ENCODE peak calls at places on chromosomes 11 and 22, in seven cellular contexts. One of them, this sample, is unnamed.

GRCh38 chr22:42780070-42780540 is 59.4 kb upstream of the A4GALT start:
- DNase-seq in cardiac fibroblast: peak; percentile 98
- DNase-seq in upper lobe of right lung: no peak
- DNase-seq in bronchial epithelial cell: peak; percentile 89
- DNase-seq in lower leg skin: peak; percentile 86
- DNase-seq in right lobe of liver: peak; percentile 64
- DNase-seq in body of pancreas: peak; percentile 60
- DNase-seq in this sample: peak; percentile 86

GRCh38 chr22:46042786-46043185 is 65.8 kb upstream of the WNT7B start:
- DNase-seq in right lobe of liver: peak; percentile 29
- DNase-seq in body of pancreas: no peak
- DNase-seq in bronchial epithelial cell: no peak
- DNase-seq in cardiac fibroblast: no peak
- DNase-seq in upper lobe of right lung: peak; percentile 16
- DNase-seq in lower leg skin: no peak
- DNase-seq in this sample: no peak

GRCh38 chr11:43515090-43515489 is 156.4 kb downstream of the TTC17 start:
- DNase-seq in lower leg skin: no peak
- DNase-seq in right lobe of liver: no peak
- DNase-seq in upper lobe of right lung: no peak
- DNase-seq in body of pancreas: peak; percentile 10
- DNase-seq in bronchial epithelial cell: no peak
- DNase-seq in cardiac fibroblast: no peak
- DNase-seq in this sample: no peak

GRCh38 chr11:104668797-104669463 is 229.3 kb downstream of the CASP12 start:
- DNase-seq in lower leg skin: no peak
- DNase-seq in cardiac fibroblast: peak; percentile 90
- DNase-seq in right lobe of liver: no peak
- DNase-seq in bronchial epithelial cell: peak; percentile 96
- DNase-seq in upper lobe of right lung: no peak
- DNase-seq in body of pancreas: no peak
- DNase-seq in this sample: no peak

GRCh38 chr22:32465661-32466060 is 1.4 kb upstream of the BPIFC start:
- DNase-seq in bronchial epithelial cell: no peak
- DNase-seq in lower leg skin: no peak
- DNase-seq in cardiac fibroblast: no peak
- DNase-seq in upper lobe of right lung: no peak
- DNase-seq in right lobe of liver: no peak
- DNase-seq in body of pancreas: no peak
- DNase-seq in this sample: no peak

GRCh38 chr11:44969853-44970252 is 19.2 kb upstream of the TP53I11 start:
- DNase-seq in cardiac fibroblast: no peak
- DNase-seq in lower leg skin: no peak
- DNase-seq in upper lobe of right lung: no peak
- DNase-seq in bronchial epithelial cell: no peak
- DNase-seq in body of pancreas: no peak
- DNase-seq in right lobe of liver: no peak
- DNase-seq in this sample: no peak

GRCh38 chr11:117328414-117329010 is 858 bp downstream of the CEP164 start:
- DNase-seq in body of pancreas: peak; percentile 42
- DNase-seq in lower leg skin: peak; percentile 34
- DNase-seq in cardiac fibroblast: peak; percentile 58
- DNase-seq in right lobe of liver: no peak
- DNase-seq in bronchial epithelial cell: peak; percentile 60
- DNase-seq in upper lobe of right lung: no peak
- DNase-seq in this sample: peak; percentile 26

GRCh38 chr11:110565344-110565684 is 135.6 kb downstream of the FDX1 start:
- DNase-seq in right lobe of liver: no peak
- DNase-seq in bronchial epithelial cell: peak; percentile 22
- DNase-seq in lower leg skin: no peak
- DNase-seq in upper lobe of right lung: no peak
- DNase-seq in body of pancreas: no peak
- DNase-seq in cardiac fibroblast: peak; percentile 14
- DNase-seq in this sample: no peak

GRCh38 chr11:26741036-26741435 is 19.2 kb upstream of the SLC5A12 start:
- DNase-seq in body of pancreas: no peak
- DNase-seq in cardiac fibroblast: peak; percentile 83
- DNase-seq in upper lobe of right lung: no peak
- DNase-seq in bronchial epithelial cell: no peak
- DNase-seq in lower leg skin: no peak
- DNase-seq in right lobe of liver: no peak
- DNase-seq in this sample: peak; percentile 15

GRCh38 chr22:38243007-38243775 is 29.6 kb downstream of the TMEM184B start:
- DNase-seq in bronchial epithelial cell: peak; percentile 65
- DNase-seq in body of pancreas: peak; percentile 56
- DNase-seq in lower leg skin: no peak
- DNase-seq in upper lobe of right lung: no peak
- DNase-seq in cardiac fibroblast: peak; percentile 55
- DNase-seq in right lobe of liver: no peak
- DNase-seq in this sample: no peak

GRCh38 chr11:44761546-44761961 is 34.8 kb downstream of the TSPAN18 start:
- DNase-seq in bronchial epithelial cell: no peak
- DNase-seq in lower leg skin: no peak
- DNase-seq in upper lobe of right lung: no peak
- DNase-seq in cardiac fibroblast: no peak
- DNase-seq in right lobe of liver: peak; percentile 7
- DNase-seq in body of pancreas: no peak
- DNase-seq in this sample: peak; percentile 17

GRCh38 chr11:11170352-11171084 is 182.5 kb downstream of the CSNK2A3 start:
- DNase-seq in bronchial epithelial cell: no peak
- DNase-seq in upper lobe of right lung: no peak
- DNase-seq in body of pancreas: no peak
- DNase-seq in cardiac fibroblast: no peak
- DNase-seq in right lobe of liver: no peak
- DNase-seq in lower leg skin: no peak
- DNase-seq in this sample: no peak

GRCh38 chr22:44325718-44326548 is 13.2 kb upstream of the SHISAL1 start:
- DNase-seq in upper lobe of right lung: no peak
- DNase-seq in bronchial epithelial cell: peak; percentile 13
- DNase-seq in body of pancreas: no peak
- DNase-seq in cardiac fibroblast: peak; percentile 56
- DNase-seq in right lobe of liver: no peak
- DNase-seq in lower leg skin: no peak
- DNase-seq in this sample: no peak

GRCh38 chr11:46673713-46674462 is 26.5 kb downstream of the ARHGAP1 start:
- DNase-seq in lower leg skin: no peak
- DNase-seq in cardiac fibroblast: no peak
- DNase-seq in body of pancreas: peak; percentile 77
- DNase-seq in bronchial epithelial cell: no peak
- DNase-seq in right lobe of liver: no peak
- DNase-seq in upper lobe of right lung: peak; percentile 42
- DNase-seq in this sample: no peak

GRCh38 chr11:104625246-104625645 is 273.0 kb downstream of the CASP12 start:
- DNase-seq in lower leg skin: no peak
- DNase-seq in upper lobe of right lung: no peak
- DNase-seq in bronchial epithelial cell: peak; percentile 34
- DNase-seq in body of pancreas: no peak
- DNase-seq in cardiac fibroblast: peak; percentile 61
- DNase-seq in right lobe of liver: no peak
- DNase-seq in this sample: no peak

GRCh38 chr11:134677338-134677948 is 265.4 kb upstream of the B3GAT1 start:
- DNase-seq in bronchial epithelial cell: no peak
- DNase-seq in upper lobe of right lung: no peak
- DNase-seq in cardiac fibroblast: no peak
- DNase-seq in lower leg skin: peak; percentile 6
- DNase-seq in right lobe of liver: no peak
- DNase-seq in body of pancreas: no peak
- DNase-seq in this sample: no peak

GRCh38 chr11:78441956-78442355 is 24.3 kb upstream of the GAB2 start:
- DNase-seq in cardiac fibroblast: no peak
- DNase-seq in bronchial epithelial cell: no peak
- DNase-seq in upper lobe of right lung: no peak
- DNase-seq in body of pancreas: no peak
- DNase-seq in right lobe of liver: no peak
- DNase-seq in lower leg skin: no peak
- DNase-seq in this sample: no peak

GRCh38 chr11:16346975-16347374 is 9.4 kb downstream of the SOX6 start:
- DNase-seq in upper lobe of right lung: no peak
- DNase-seq in right lobe of liver: no peak
- DNase-seq in cardiac fibroblast: peak; percentile 30
- DNase-seq in body of pancreas: no peak
- DNase-seq in lower leg skin: no peak
- DNase-seq in bronchial epithelial cell: peak; percentile 81
- DNase-seq in this sample: no peak

GRCh38 chr11:96817488-96817887 is 427.7 kb downstream of the JRKL start:
- DNase-seq in right lobe of liver: no peak
- DNase-seq in bronchial epithelial cell: peak; percentile 72
- DNase-seq in upper lobe of right lung: no peak
- DNase-seq in cardiac fibroblast: peak; percentile 36
- DNase-seq in lower leg skin: no peak
- DNase-seq in body of pancreas: no peak
- DNase-seq in this sample: no peak

GRCh38 chr11:72921028-72921716 is 107.0 kb downstream of the ATG16L2 start:
- DNase-seq in bronchial epithelial cell: no peak
- DNase-seq in upper lobe of right lung: no peak
- DNase-seq in cardiac fibroblast: no peak
- DNase-seq in right lobe of liver: no peak
- DNase-seq in body of pancreas: no peak
- DNase-seq in lower leg skin: no peak
- DNase-seq in this sample: no peak

GRCh38 chr11:72920001-72920400 is 105.8 kb downstream of the ATG16L2 start:
- DNase-seq in upper lobe of right lung: no peak
- DNase-seq in cardiac fibroblast: no peak
- DNase-seq in right lobe of liver: no peak
- DNase-seq in body of pancreas: no peak
- DNase-seq in lower leg skin: no peak
- DNase-seq in bronchial epithelial cell: no peak
- DNase-seq in this sample: no peak

GRCh38 chr11:72924568-72925190 is 110.5 kb downstream of the ATG16L2 start:
- DNase-seq in cardiac fibroblast: peak; percentile 78
- DNase-seq in bronchial epithelial cell: peak; percentile 43
- DNase-seq in body of pancreas: no peak
- DNase-seq in lower leg skin: no peak
- DNase-seq in upper lobe of right lung: no peak
- DNase-seq in right lobe of liver: no peak
- DNase-seq in this sample: no peak

DNA sequence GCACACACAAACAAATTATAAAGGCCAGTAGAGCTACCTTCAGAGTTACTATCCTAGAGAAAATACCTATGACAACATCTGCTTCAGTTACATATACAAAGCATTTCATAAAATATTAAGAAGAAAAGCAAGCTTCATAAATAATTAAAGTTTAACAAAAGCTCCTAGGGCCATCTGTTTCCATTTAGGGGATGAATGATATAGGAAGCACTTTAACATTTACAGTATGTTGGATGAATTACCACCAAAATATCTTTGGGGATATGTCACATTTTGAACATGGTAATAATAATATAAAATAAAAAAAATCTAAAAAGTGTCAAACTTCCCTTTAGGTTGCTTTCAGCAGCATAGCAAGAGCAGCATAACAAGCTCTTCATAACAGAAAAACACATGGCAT is 104.6 kb downstream of the ATG16L2 start:
- DNase-seq in body of pancreas: no peak
- DNase-seq in lower leg skin: no peak
- DNase-seq in upper lobe of right lung: no peak
- DNase-seq in bronchial epithelial cell: no peak
- DNase-seq in right lobe of liver: no peak
- DNase-seq in cardiac fibroblast: no peak
- DNase-seq in this sample: no peak
- H3K4me3 ChIP-seq in body of pancreas: no peak overlapping the region
- H3K4me3 ChIP-seq in lower leg skin: no peak overlapping the region
- H3K4me3 ChIP-seq in upper lobe of right lung: no peak overlapping the region
- H3K4me3 ChIP-seq in bronchial epithelial cell: no peak overlapping the region
- H3K4me3 ChIP-seq in right lobe of liver: no peak overlapping the region
- H3K4me3 ChIP-seq in cardiac fibroblast: no peak overlapping the region
- H3K4me3 ChIP-seq in this sample: no peak overlapping the region

GRCh38 chr11:31804439-31805036 is 6.6 kb downstream of the PAX6 start:
- DNase-seq in right lobe of liver: no peak
- DNase-seq in upper lobe of right lung: no peak
- DNase-seq in body of pancreas: no peak
- DNase-seq in lower leg skin: no peak
- DNase-seq in bronchial epithelial cell: no peak
- DNase-seq in cardiac fibroblast: no peak
- DNase-seq in this sample: no peak

GRCh38 chr11:31806186-31806943 is 4.8 kb downstream of the PAX6 start:
- DNase-seq in lower leg skin: no peak
- DNase-seq in bronchial epithelial cell: no peak
- DNase-seq in right lobe of liver: no peak
- DNase-seq in cardiac fibroblast: no peak
- DNase-seq in upper lobe of right lung: no peak
- DNase-seq in body of pancreas: no peak
- DNase-seq in this sample: no peak

GRCh38 chr11:31805629-31806185 is 5.4 kb downstream of the PAX6 start:
- DNase-seq in upper lobe of right lung: no peak
- DNase-seq in bronchial epithelial cell: no peak
- DNase-seq in cardiac fibroblast: no peak
- DNase-seq in right lobe of liver: no peak
- DNase-seq in lower leg skin: no peak
- DNase-seq in body of pancreas: no peak
- DNase-seq in this sample: no peak

GRCh38 chr11:31803813-31804438 is 7.2 kb downstream of the PAX6 start:
- DNase-seq in cardiac fibroblast: no peak
- DNase-seq in lower leg skin: no peak
- DNase-seq in bronchial epithelial cell: no peak
- DNase-seq in upper lobe of right lung: no peak
- DNase-seq in right lobe of liver: no peak
- DNase-seq in body of pancreas: no peak
- DNase-seq in this sample: no peak

GRCh38 chr11:31805037-31805628 is 6.0 kb downstream of the PAX6 start:
- DNase-seq in right lobe of liver: no peak
- DNase-seq in body of pancreas: no peak
- DNase-seq in bronchial epithelial cell: no peak
- DNase-seq in cardiac fibroblast: no peak
- DNase-seq in upper lobe of right lung: no peak
- DNase-seq in lower leg skin: no peak
- DNase-seq in this sample: no peak
- H3K4me3 ChIP-seq in right lobe of liver: no peak overlapping the region
- H3K4me3 ChIP-seq in body of pancreas: no peak overlapping the region
- H3K4me3 ChIP-seq in bronchial epithelial cell: no peak overlapping the region
- H3K4me3 ChIP-seq in cardiac fibroblast: no peak overlapping the region
- H3K4me3 ChIP-seq in upper lobe of right lung: no peak overlapping the region
- H3K4me3 ChIP-seq in lower leg skin: no peak overlapping the region
- H3K4me3 ChIP-seq in this sample: no peak overlapping the region

GRCh38 chr22:40634119-40634903 is 2.2 kb downstream of the MRTFA start:
- DNase-seq in upper lobe of right lung: no peak
- DNase-seq in body of pancreas: no peak
- DNase-seq in right lobe of liver: no peak
- DNase-seq in cardiac fibroblast: no peak
- DNase-seq in lower leg skin: no peak
- DNase-seq in bronchial epithelial cell: no peak
- DNase-seq in this sample: no peak
- H3K4me3 ChIP-seq in upper lobe of right lung: peak overlapping the region; percentile 97
- H3K4me3 ChIP-seq in body of pancreas: no peak overlapping the region
- H3K4me3 ChIP-seq in right lobe of liver: no peak overlapping the region
- H3K4me3 ChIP-seq in cardiac fibroblast: no peak overlapping the region
- H3K4me3 ChIP-seq in lower leg skin: no peak overlapping the region
- H3K4me3 ChIP-seq in bronchial epithelial cell: no peak overlapping the region
- H3K4me3 ChIP-seq in this sample: no peak overlapping the region

GRCh38 chr11:122772945-122773344 is 65.4 kb upstream of the CRTAM start:
- DNase-seq in body of pancreas: no peak
- DNase-seq in bronchial epithelial cell: no peak
- DNase-seq in lower leg skin: no peak
- DNase-seq in right lobe of liver: no peak
- DNase-seq in cardiac fibroblast: peak; percentile 74
- DNase-seq in upper lobe of right lung: no peak
- DNase-seq in this sample: no peak
- H3K4me3 ChIP-seq in body of pancreas: no peak overlapping the region
- H3K4me3 ChIP-seq in bronchial epithelial cell: no peak overlapping the region
- H3K4me3 ChIP-seq in lower leg skin: no peak overlapping the region
- H3K4me3 ChIP-seq in right lobe of liver: no peak overlapping the region
- H3K4me3 ChIP-seq in cardiac fibroblast: no peak overlapping the region
- H3K4me3 ChIP-seq in upper lobe of right lung: no peak overlapping the region
- H3K4me3 ChIP-seq in this sample: no peak overlapping the region

This sample was measured in LNCaP clone FGC.